ENCODE peak calls at places on chromosomes 3 and 15, in seven cellular contexts. C is IMR-90, V is endothelial cell of umbilical vein, L is fibroblast of lung, W is GM23248, B is keratinocyte, Q is Karpas-422. M is an unnamed sample.

GRCh38 chr15:38706956-38707355 is 142.3 kb upstream of the RASGRP1 start:
- DNase-seq in W (no peak), B (no peak), Q (no peak), V (no peak), L (no peak), C (no peak), M (no peak)

GRCh38 chr15:33852570-33852969 is 115.7 kb upstream of the CHRM5 start:
- DNase-seq in L (peak; percentile 29), W (peak; percentile 79), Q (no peak), V (no peak), C (peak; percentile 78), B (no peak), M (no peak)

GRCh38 chr3:135135445-135135844 is 340.4 kb downstream of the EPHB1 start:
- DNase-seq in Q (no peak), B (no peak), L (no peak), C (no peak), W (no peak), V (no peak), M (no peak)

GRCh38 chr3:45105855-45106655 is 40.1 kb downstream of the CDCP1 start:
- DNase-seq in C (peak; percentile 94), Q (no peak), B (peak; percentile 66), L (peak; percentile 87), W (peak; percentile 93), V (peak; percentile 13), M (no peak)

GRCh38 chr15:80878867-80879250 is 99.7 kb downstream of the CEMIP start:
- DNase-seq in L (no peak), C (no peak), B (no peak), V (no peak), W (no peak), Q (no peak), M (no peak)

GRCh38 chr3:187739125-187739560 is 6.1 kb downstream of the BCL6 start:
- DNase-seq in L (no peak), V (no peak), C (no peak), W (no peak), B (no peak), Q (no peak), M (peak; percentile 89)

GRCh38 chr3:49357466-49358216 is 512 bp downstream of the GPX1 start:
- DNase-seq in Q (peak; percentile 52), C (peak; percentile 92), B (no peak), V (peak; percentile 82), L (peak; percentile 92), W (peak; percentile 96), M (peak; percentile 89)

GRCh38 chr15:31262901-31263671 is 63.5 kb upstream of the KLF13 start:
- DNase-seq in V (no peak), W (peak; percentile 53), C (peak; percentile 7), L (peak; percentile 29), B (peak; percentile 13), Q (peak; percentile 95), M (peak; percentile 75)

GRCh38 chr15:48603922-48604321 is 41.6 kb downstream of the FBN1 start:
- DNase-seq in W (peak; percentile 50), C (no peak), V (peak; percentile 41), B (no peak), Q (no peak), L (no peak), M (no peak)

DNA sequence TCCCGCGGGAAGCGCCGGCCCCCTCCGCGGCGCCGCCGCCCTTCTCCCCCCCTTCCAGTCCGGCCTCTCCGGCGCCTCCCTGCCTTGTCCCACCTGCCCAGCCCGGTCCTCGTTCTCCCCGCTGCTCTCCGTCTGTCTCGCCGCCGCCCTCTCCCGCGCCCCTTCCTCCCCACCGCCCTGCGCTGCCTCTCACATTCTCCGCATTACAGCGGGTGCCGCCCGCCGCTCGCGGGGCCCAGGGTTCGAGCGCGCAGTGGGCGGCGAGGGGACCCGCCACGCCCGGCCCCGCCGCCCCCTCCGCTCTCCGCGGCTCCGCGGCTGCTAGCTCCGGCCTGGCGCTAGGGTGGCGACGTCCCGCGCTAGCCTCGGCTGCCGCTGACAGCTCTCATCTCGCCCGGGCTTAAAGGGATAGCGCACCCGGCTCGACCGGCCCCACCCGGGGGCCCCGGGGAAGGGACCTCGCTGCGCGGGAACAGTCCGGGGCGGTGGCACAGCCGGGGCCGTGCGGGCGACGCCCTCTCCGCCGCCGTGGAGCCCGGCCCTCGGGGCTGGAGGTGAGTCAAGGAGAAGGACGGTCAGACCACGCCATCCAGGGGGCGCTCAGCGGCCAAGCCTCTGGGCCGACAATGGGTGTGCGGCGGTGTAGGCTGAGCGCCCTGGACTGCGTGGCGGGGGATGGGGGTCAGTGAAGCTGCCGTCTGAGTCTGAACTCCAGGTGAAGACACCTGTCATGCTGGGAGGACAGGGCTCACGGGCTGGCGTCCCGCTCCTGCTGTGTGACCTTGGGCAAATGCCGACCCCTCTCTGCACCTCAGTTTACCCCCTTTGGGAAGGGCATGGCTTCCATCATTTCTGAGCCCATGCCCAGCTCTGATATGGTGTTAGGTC is 187.4 kb upstream of the LINGO1 start:
- DNase-seq in W (peak; percentile 51), C (no peak), Q (no peak), V (peak; percentile 5), B (no peak), L (no peak), M (no peak)
- H3K27ac ChIP-seq in W (no peak overlapping the region), C (no peak overlapping the region), Q (no peak overlapping the region), V (no peak overlapping the region), B (no peak overlapping the region), L (no peak overlapping the region), M (no peak overlapping the region)

GRCh38 chr3:184513276-184514150 is 48.1 kb upstream of the EPHB3 start:
- DNase-seq in W (peak; percentile 87), V (peak; percentile 79), Q (peak; percentile 92), B (no peak), C (peak; percentile 67), L (peak; percentile 71), M (peak; percentile 92)
- H3K9ac ChIP-seq in W (no peak overlapping the region), V (no peak overlapping the region), Q (no peak overlapping the region), B (no peak overlapping the region), C (no peak overlapping the region), L (no peak overlapping the region), M (no peak overlapping the region)

GRCh38 chr3:149579838-149580542 is 77.8 kb downstream of the WWTR1 start:
- DNase-seq in V (peak; percentile 71), C (peak; percentile 82), B (no peak), W (peak; percentile 85), Q (no peak), L (peak; percentile 43), M (no peak)
- H3K4me3 ChIP-seq in V (no peak overlapping the region), C (no peak overlapping the region), B (peak overlapping the region; percentile 12), W (peak overlapping the region; percentile 36), Q (no peak overlapping the region), L (no peak overlapping the region), M (no peak overlapping the region)

DNA sequence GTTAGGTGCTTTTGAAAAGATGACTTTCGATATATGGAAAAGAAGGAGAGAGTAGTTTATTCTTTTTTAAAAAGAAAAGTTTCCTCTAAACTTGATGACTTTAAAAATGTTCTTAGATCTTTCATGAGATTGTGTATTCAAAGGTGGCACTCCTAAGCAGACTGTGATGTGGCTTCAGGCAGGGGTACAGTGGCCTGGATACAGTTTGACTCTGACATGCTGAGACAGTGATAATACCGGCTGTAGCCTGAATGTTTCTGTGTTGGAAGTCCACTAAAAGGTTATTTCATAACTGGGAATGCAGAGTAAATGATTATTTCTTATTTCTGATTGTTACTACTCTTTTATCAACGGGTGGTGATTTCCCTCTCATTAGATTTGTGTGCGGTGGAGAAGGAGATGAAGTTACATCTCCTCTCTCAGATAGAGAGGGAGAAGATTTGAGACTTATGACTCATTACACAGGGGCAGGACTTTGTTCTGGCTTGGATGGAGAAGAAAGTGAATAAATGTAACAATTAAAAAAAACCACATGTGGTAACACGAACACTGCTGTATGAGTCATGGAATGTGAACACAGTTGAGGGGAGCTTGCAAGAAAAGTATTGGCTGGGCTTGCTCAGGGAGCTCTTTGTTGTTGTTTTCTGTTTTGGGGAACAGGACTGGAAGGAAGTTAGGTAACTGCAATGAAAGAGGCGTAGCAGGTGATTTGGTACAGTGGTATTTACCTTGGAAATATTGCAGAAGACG is 21.6 kb downstream of the SPTSSB start:
- DNase-seq in C (peak; percentile 76), L (peak; percentile 82), V (no peak), Q (no peak), B (peak; percentile 78), W (peak; percentile 91), M (no peak)
- H3K27ac ChIP-seq in C (no peak overlapping the region), L (no peak overlapping the region), V (no peak overlapping the region), Q (no peak overlapping the region), B (peak overlapping the region; percentile 63), W (no peak overlapping the region), M (no peak overlapping the region)

DNA sequence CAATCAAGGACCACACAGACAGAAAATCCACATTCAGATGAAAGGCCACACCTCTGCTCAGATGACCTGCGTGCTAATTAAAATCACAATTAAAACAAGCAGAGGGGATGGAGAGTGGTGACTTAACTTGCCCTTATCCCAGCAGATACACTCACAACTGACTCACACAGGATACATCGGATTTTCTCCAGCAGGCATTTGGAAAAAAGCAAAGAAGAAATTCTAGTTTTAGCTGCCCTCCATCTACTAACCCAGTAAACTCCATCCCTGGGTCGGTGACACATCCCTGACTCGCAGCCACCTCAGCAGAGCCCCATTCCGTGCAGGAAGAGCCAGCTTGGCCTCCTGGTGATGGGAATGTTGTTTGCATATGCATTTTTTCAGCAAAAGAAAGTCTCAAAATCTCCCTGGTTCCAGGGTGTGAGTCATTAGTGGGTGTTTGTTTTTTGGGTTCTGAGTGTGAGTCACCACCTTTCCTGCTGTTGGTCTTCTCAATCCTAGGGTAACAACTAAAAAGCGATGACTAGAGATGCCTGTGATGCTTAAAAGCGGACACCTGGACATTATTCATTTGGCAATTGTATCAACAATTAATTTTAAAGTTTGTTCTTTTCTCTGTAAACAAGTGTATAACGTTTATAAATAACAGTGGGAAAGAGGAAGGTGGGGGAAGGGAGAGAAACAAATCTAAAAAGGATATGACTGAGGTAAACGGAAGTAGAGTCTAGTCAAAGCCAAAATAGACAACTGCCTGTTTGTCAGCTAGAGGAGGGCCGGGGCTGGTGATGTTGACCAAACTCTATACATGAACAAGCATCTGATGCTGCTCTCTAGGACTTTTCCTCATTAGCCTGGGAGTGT is 49.8 kb upstream of the SLC4A7 start:
- DNase-seq in B (peak; percentile 95), W (peak; percentile 99), C (peak; percentile 99), V (peak; percentile 97), L (peak; percentile 95), Q (no peak), M (peak; percentile 86)
- H3K9ac ChIP-seq in B (peak overlapping the region; percentile 74), W (peak overlapping the region; percentile 65), C (no peak overlapping the region), V (peak overlapping the region; percentile 78), L (no peak overlapping the region), Q (no peak overlapping the region), M (no peak overlapping the region)

DNA sequence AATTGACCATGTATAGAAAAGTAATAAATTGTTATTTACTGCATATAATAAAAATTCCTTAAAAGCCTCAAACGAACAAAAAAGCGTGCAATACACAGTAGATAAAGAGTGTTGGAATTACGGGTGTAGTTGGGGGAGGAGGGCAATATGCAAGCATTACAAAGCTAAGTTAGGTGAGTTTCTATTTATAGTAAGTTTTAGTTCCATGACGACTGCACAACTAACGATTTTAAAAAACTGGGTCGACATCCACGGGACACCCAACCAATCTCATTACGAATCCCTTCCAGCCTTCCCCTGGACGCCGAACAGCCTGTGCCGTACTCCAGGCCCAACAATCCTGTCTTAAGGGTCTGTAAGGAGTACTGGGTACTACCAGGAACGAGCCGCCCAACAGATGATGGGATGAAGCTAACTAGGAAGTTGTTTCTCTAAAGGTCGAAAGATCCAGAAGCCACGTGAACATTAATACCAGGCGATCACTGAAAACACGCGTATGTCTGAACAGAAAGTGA is 682 bp downstream of the POLQ start:
- DNase-seq in Q (peak; percentile 64), W (peak; percentile 49), V (no peak), B (no peak), L (no peak), C (no peak), M (no peak)
- H3K4me3 ChIP-seq in Q (peak overlapping the region; percentile 75), W (peak overlapping the region; percentile 91), V (peak overlapping the region; percentile 93), B (peak overlapping the region; percentile 67), L (peak overlapping the region; percentile 96), C (peak overlapping the region; percentile 69), M (peak overlapping the region; percentile 78)

GRCh38 chr3:141878326-141878725 is 1.9 kb downstream of the ATP1B3 start:
- DNase-seq in Q (peak; percentile 50), C (no peak), W (no peak), B (no peak), L (no peak), V (peak; percentile 20), M (no peak)
- H3K27ac ChIP-seq in Q (peak overlapping the region; percentile 79), C (no peak overlapping the region), W (peak overlapping the region; percentile 97), B (peak overlapping the region; percentile 91), L (peak overlapping the region; percentile 86), V (no peak overlapping the region), M (no peak overlapping the region)